ENCODE peak calls at places on chromosome X, in five cellular contexts. B is uterus, Z is kidney epithelial cell, E is AG04450, Y is heart right ventricle. R is an unnamed sample.
A peak's percentile ranks its signal among the peaks of the same experiment; 100 is the strongest.

GRCh38 chrX:153637121-153638040 is 9.6 kb upstream of the DUSP9 start:
- DNase-seq in B (peak; percentile 5), Z (no peak), E (no peak), Y (no peak), R (no peak)

GRCh38 chrX:88146577-88146976 is 600.4 kb upstream of the CPXCR1 start:
- DNase-seq in B (no peak), Z (no peak), E (no peak), Y (no peak), R (no peak)

GRCh38 chrX:69262036-69262905 is 97.0 kb upstream of the PJA1 start:
- DNase-seq in B (peak; percentile 47), Z (no peak), E (no peak), Y (no peak), R (no peak)

GRCh38 chrX:3706481-3706880 is 7.0 kb downstream of the PRKX start:
- DNase-seq in B (no peak), Z (no peak), E (no peak), Y (no peak), R (no peak)

GRCh38 chrX:38868941-38869378 is 67.7 kb downstream of the MID1IP1 start:
- DNase-seq in B (no peak), Z (no peak), E (no peak), Y (no peak), R (no peak)

GRCh38 chrX:116010939-116011338 is 159.6 kb upstream of the AGTR2 start:
- DNase-seq in B (no peak), Z (no peak), E (no peak), Y (no peak), R (no peak)

GRCh38 chrX:47191331-47191730 is 2.3 kb upstream of the UBA1 start:
- DNase-seq in B (no peak), Z (no peak), E (no peak), Y (no peak), R (no peak)

GRCh38 chrX:257681-258289 is 23.4 kb upstream of the PLCXD1 start:
- DNase-seq in B (no peak), Z (no peak), E (no peak), Y (no peak), R (no peak)

DNA sequence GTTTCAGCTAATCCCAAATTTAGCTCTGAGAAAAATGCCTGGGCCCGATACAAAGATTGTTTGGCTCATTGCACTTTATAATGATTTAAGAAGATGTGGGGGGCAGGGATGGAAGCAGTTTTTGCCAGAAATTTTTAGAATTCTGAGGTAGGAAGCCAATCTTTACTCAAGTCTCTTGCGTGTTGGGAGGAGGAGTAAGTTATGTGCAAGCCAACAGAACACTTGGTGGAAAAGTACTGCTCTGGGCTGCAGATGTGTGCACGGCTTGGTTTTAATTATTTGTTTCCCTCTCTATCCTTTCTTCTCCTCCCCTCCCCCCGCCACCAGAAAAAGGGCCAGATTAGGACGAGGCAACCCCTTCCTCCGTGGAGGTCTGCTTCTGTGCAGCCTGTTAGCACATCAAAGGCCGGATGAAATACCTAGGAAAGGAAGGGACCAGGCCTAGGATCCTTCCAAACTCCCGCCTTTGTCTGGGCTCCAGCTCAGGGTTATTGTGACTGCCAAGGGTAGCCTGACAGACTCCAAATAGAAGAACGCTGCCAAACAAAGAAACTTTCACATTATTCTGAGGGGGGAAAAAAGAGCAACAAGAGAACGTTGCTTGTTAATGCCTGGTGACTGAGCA is 1.0 kb upstream of the PGRMC1 start:
- DNase-seq in B (peak; percentile 41), Z (no peak), E (no peak), Y (peak; percentile 9), R (no peak)
- H3K4me3 ChIP-seq in B (no peak overlapping the region), Z (no peak overlapping the region), E (no peak overlapping the region), Y (no peak overlapping the region), R (no peak overlapping the region)

GRCh38 chrX:129652565-129653169 is 2.1 kb downstream of the APLN start:
- DNase-seq in B (no peak), Z (no peak), E (no peak), Y (no peak), R (no peak)
- H3K4me3 ChIP-seq in B (no peak overlapping the region), Z (no peak overlapping the region), E (no peak overlapping the region), Y (no peak overlapping the region), R (no peak overlapping the region)

GRCh38 chrX:54043696-54044125 is 562 bp downstream of the PHF8 start:
- DNase-seq in B (peak; percentile 11), Z (no peak), E (no peak), Y (no peak), R (no peak)
- H3K4me3 ChIP-seq in B (peak overlapping the region; percentile 89), Z (peak overlapping the region; percentile 59), E (peak overlapping the region; percentile 70), Y (peak overlapping the region; percentile 69), R (peak overlapping the region; percentile 75)

DNA sequence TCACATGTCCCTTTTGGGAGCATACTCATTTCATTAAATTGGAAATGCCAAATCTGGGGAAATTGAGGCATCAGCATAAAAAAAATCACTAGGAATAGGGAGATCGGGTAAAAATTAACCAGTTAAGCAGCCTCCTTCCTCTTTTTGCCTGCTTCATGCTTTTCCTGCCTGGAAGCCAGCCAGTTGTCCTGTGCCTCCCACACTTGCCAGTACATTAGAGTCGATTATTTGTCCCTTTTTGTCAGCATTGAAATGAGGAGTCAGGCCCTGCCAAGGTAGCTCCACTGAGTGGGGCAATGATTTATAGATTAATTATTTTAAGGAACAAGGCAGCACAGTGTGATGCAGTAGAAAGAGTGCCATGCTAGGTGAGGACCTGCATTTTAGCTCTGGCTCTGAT is 55.3 kb downstream of the SH2D1A start:
- DNase-seq in B (no peak), Z (no peak), E (no peak), Y (no peak), R (no peak)
- H3K4me3 ChIP-seq in B (no peak overlapping the region), Z (no peak overlapping the region), E (no peak overlapping the region), Y (no peak overlapping the region), R (no peak overlapping the region)

GRCh38 chrX:19642517-19643109 is 127.3 kb upstream of the MAP3K15 start:
- DNase-seq in B (no peak), Z (no peak), E (no peak), Y (no peak), R (no peak)
- H3K4me3 ChIP-seq in B (no peak overlapping the region), Z (no peak overlapping the region), E (no peak overlapping the region), Y (no peak overlapping the region), R (no peak overlapping the region)

DNA sequence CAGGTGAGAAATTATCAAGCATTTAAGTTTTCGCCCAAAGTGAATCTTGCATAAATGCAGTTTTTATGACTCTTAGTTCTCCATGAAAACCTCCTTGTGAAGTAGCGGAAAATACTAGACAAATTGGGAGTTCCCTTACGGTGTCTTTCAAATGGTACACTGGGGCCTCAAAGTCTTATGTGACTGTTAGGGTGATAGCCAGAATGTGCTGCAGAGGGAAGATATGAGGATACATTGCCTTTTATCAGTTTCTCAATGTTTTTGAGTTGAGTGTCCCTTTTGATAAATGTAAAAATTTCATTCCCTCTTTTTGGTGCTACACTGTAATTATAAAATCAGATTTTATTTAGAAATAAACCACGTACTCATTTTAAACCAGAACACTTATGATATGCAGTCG is 2.7 kb downstream of the SH2D1A start:
- DNase-seq in B (no peak), Z (no peak), E (no peak), Y (no peak), R (no peak)
- H3K4me3 ChIP-seq in B (no peak overlapping the region), Z (no peak overlapping the region), E (no peak overlapping the region), Y (no peak overlapping the region), R (no peak overlapping the region)

GRCh38 chrX:10111364-10112148 is 45.2 kb upstream of the CLCN4 start:
- DNase-seq in B (no peak), Z (no peak), E (no peak), Y (peak; percentile 42), R (no peak)

GRCh38 chrX:10115082-10115481 is 41.7 kb upstream of the CLCN4 start:
- DNase-seq in B (no peak), Z (no peak), E (no peak), Y (no peak), R (no peak)

GRCh38 chrX:10110984-10111363 is 45.8 kb upstream of the CLCN4 start:
- DNase-seq in B (no peak), Z (no peak), E (no peak), Y (no peak), R (no peak)

GRCh38 chrX:10110316-10110932 is 46.4 kb upstream of the CLCN4 start:
- DNase-seq in B (no peak), Z (no peak), E (no peak), Y (no peak), R (no peak)

GRCh38 chrX:10112510-10112909 is 44.3 kb upstream of the CLCN4 start:
- DNase-seq in B (no peak), Z (no peak), E (no peak), Y (no peak), R (no peak)
- H3K4me3 ChIP-seq in B (no peak overlapping the region), Z (no peak overlapping the region), E (no peak overlapping the region), Y (no peak overlapping the region), R (no peak overlapping the region)